ENCODE peak calls at places on chromosome 21, in seven cellular contexts. T is endothelial cell of umbilical vein, B is sigmoid colon, O is esophagus muscularis mucosa, L is HepG2, N is breast epithelium, Y is Panc1. D is an unnamed sample. For H3K4me1, the result is how much of the 10 kb centered on the place peaks cover.

GRCh38 chr21:46634966-46635323 is 529 bp upstream of the PRMT2 start:
- DNase-seq in T (peak), B (peak), O (peak), L (peak), N (peak), Y (no peak), D (no peak)

GRCh38 chr21:28745131-28746055 is 247.3 kb downstream of the LTN1 start:
- DNase-seq in T (peak), B (peak), O (no peak), L (peak), N (peak), Y (peak), D (no peak)

GRCh38 chr21:39885119-39885848 is 18.0 kb downstream of the PCP4 start:
- DNase-seq in T (no peak), B (peak), O (no peak), L (no peak), N (no peak), Y (no peak), D (no peak)

GRCh38 chr21:39951183-39952101 is 84.2 kb downstream of the PCP4 start:
- DNase-seq in T (no peak), B (no peak), O (no peak), L (no peak), N (no peak), Y (no peak), D (no peak)

GRCh38 chr21:28160378-28160777 is 832.3 kb downstream of the LTN1 start:
- DNase-seq in T (no peak), B (no peak), O (no peak), L (no peak), N (no peak), Y (no peak), D (no peak)

GRCh38 chr21:28767523-28767922 is 225.2 kb downstream of the LTN1 start:
- DNase-seq in T (no peak), B (no peak), O (no peak), L (no peak), N (no peak), Y (no peak), D (no peak)

GRCh38 chr21:22120616-22121266 is 1122.5 kb downstream of the NCAM2 start:
- DNase-seq in T (no peak), B (no peak), O (no peak), L (no peak), N (no peak), Y (no peak), D (no peak)

GRCh38 chr21:29360799-29361765 is 62.4 kb downstream of the BACH1 start:
- DNase-seq in T (no peak), B (no peak), O (no peak), L (no peak), N (no peak), Y (no peak), D (peak)

GRCh38 chr21:29496337-29496736 is 197.6 kb downstream of the BACH1 start:
- DNase-seq in T (no peak), B (no peak), O (no peak), L (no peak), N (no peak), Y (no peak), D (no peak)

GRCh38 chr21:25639167-25639921 is at the start of gene JAM2:
- DNase-seq in T (no peak), B (peak), O (no peak), L (no peak), N (peak), Y (no peak), D (no peak)

GRCh38 chr21:44085491-44086321 is 21.5 kb upstream of the PWP2 start:
- DNase-seq in T (peak), B (no peak), O (no peak), L (no peak), N (peak), Y (no peak), D (no peak)

GRCh38 chr21:29656504-29657227 is 283.1 kb downstream of the GRIK1 start:
- DNase-seq in T (peak), B (no peak), O (no peak), L (no peak), N (no peak), Y (peak), D (no peak)

GRCh38 chr21:37712204-37712934 is 203.9 kb downstream of the KCNJ6 start:
- DNase-seq in T (peak), B (no peak), O (no peak), L (peak), N (peak), Y (peak), D (no peak)

GRCh38 chr21:22885079-22885478 is 1886.9 kb downstream of the NCAM2 start:
- DNase-seq in T (no peak), B (no peak), O (no peak), L (no peak), N (no peak), Y (no peak), D (no peak)

GRCh38 chr21:36702622-36702968 is 3.7 kb downstream of the SIM2 start:
- DNase-seq in T (no peak), B (no peak), O (no peak), L (no peak), N (no peak), Y (no peak), D (no peak)

GRCh38 chr21:36065497-36066036 is 4.3 kb upstream of the CBR1 start:
- DNase-seq in T (peak), B (no peak), O (no peak), L (peak), N (no peak), Y (no peak), D (no peak)

GRCh38 chr21:43369124-43369523 is 57.8 kb downstream of the SIK1 start:
- DNase-seq in T (no peak), B (no peak), O (no peak), L (peak), N (no peak), Y (no peak), D (no peak)

GRCh38 chr21:18548249-18548648 is 144.7 kb upstream of the TMPRSS15 start:
- DNase-seq in T (no peak), B (no peak), O (no peak), L (no peak), N (no peak), Y (no peak), D (no peak)

GRCh38 chr21:37153935-37154350 is 80.9 kb downstream of the TTC3 start:
- DNase-seq in T (peak), B (peak), O (no peak), L (peak), N (no peak), Y (no peak), D (no peak)

GRCh38 chr21:38809170-38809878 is 3.6 kb downstream of the ETS2 start:
- DNase-seq in T (no peak), B (no peak), O (no peak), L (no peak), N (no peak), Y (no peak), D (no peak)
- H3K4me1 ChIP-seq in T (half or more), B (under half), O (half or more), L (half or more), N (under half), Y (under half), D (under half)

GRCh38 chr21:27134513-27134912 is 167.6 kb upstream of the ADAMTS5 start:
- DNase-seq in T (no peak), B (no peak), O (no peak), L (no peak), N (no peak), Y (no peak), D (no peak)
- TF ChIP-seq POLR2AphosphoS5 in T (no peak), B (no peak), O (no peak), L (no peak), N (no peak), Y (no peak), D (no peak)

GRCh38 chr21:42059721-42060120 is 11.4 kb upstream of the UMODL1 start:
- DNase-seq in T (no peak), B (no peak), O (no peak), L (no peak), N (no peak), Y (no peak), D (no peak)

GRCh38 chr21:42061195-42061865 is 9.8 kb upstream of the UMODL1 start:
- DNase-seq in T (no peak), B (peak), O (no peak), L (no peak), N (no peak), Y (no peak), D (no peak)

GRCh38 chr21:42059141-42059540 is 12.0 kb upstream of the UMODL1 start:
- DNase-seq in T (no peak), B (no peak), O (no peak), L (no peak), N (no peak), Y (no peak), D (no peak)

GRCh38 chr21:42058631-42059111 is 12.4 kb upstream of the UMODL1 start:
- DNase-seq in T (no peak), B (no peak), O (no peak), L (no peak), N (no peak), Y (no peak), D (no peak)

DNA sequence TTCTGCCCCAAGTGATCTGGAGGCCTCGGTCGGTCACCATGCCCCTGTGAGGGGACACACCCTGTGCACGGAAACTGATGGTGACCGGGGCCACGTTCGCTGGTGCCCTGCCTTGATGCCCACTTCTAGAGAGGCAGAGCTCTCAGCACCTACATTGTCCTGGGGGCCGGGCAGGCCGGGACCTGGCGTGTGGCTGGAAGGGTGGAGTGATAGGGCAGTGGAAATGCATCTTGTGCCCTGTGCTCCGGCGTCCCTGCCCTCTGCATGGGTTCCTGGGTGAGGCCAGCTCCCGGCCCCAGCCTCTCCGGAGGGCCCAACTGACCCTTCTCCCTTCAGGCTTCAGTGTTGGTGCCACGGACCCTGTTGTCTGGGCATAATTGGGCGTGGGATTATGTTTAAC is 11.0 kb upstream of the UMODL1 start:
- DNase-seq in T (no peak), B (no peak), O (no peak), L (no peak), N (no peak), Y (no peak), D (no peak)
- H3K4me1 ChIP-seq in T (under half), B (under half), O (under half), L (under half), N (under half), Y (under half), D (under half)

DNA sequence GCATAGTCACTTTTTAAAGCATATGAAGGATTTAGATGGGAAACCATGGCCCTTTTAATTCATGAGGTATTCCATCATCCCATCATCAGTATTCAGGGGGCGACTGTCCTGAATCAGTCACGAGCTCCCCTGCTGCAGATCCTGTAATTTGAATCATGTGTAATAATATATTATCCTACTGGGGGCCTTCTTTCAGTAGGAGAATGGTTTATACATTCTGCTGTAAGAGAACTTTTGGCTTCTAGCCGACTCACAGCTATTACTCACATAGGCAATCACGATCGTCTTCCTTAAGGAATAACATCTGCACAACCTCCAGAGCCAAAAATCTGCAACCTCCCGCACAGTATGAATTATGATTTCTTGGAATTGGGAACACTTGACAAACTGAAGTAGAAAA is 342.9 kb downstream of the USP25 start:
- DNase-seq in T (no peak), B (peak), O (no peak), L (no peak), N (no peak), Y (no peak), D (no peak)
- TF ChIP-seq POLR2AphosphoS5 in T (no peak), B (no peak), O (no peak), L (no peak), N (no peak), Y (no peak), D (no peak)

GRCh38 chr21:35032474-35033263 is 16.4 kb downstream of the RUNX1 start:
- DNase-seq in T (no peak), B (no peak), O (no peak), L (no peak), N (no peak), Y (no peak), D (no peak)
- H3K4me1 ChIP-seq in T (under half), B (under half), O (under half), L (under half), N (under half), Y (under half), D (under half)

GRCh38 chr21:45127937-45128336 is 53.6 kb downstream of the ADARB1 start:
- DNase-seq in T (no peak), B (no peak), O (no peak), L (no peak), N (no peak), Y (no peak), D (no peak)

GRCh38 chr21:45126983-45127382 is 52.6 kb downstream of the ADARB1 start:
- DNase-seq in T (no peak), B (no peak), O (no peak), L (no peak), N (no peak), Y (no peak), D (no peak)

GRCh38 chr21:45129231-45129923 is 55.0 kb downstream of the ADARB1 start:
- DNase-seq in T (peak), B (no peak), O (no peak), L (no peak), N (no peak), Y (no peak), D (no peak)

GRCh38 chr21:45130324-45130774 is 56.0 kb downstream of the ADARB1 start:
- DNase-seq in T (peak), B (peak), O (no peak), L (no peak), N (no peak), Y (no peak), D (no peak)

DNA sequence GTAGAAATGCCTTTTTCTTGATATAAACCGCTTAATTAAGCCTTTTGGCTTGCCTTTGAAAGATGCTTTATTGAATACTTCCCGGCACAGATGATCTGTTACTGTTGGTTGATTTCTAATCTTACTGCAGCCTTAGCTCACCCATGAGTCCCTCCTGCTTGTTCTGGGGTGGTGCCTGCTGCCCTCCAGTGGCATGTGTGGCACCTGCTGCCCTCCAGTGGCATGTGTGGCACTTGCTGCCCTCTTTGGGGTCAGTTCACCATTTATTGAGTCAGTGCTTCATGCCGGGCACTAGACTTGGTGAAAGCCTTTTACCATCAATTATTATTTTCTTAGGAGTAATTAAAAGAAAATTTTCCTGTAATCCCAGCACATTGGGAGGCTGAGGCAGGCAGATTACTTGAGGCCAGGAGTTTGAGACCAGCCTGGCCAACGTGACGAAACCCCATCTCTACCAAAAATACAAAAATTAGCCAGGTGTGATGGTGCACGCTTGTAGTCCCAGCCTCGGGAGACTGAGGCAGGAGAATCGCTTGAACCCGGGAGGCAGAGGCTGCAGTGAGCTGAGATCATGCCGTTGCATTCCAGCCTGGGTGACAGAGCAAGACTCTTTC is 54.3 kb downstream of the ADARB1 start:
- DNase-seq in T (peak), B (peak), O (no peak), L (peak), N (peak), Y (no peak), D (no peak)
- TF ChIP-seq POLR2AphosphoS5 in T (peak), B (peak), O (peak), L (no peak), N (no peak), Y (no peak), D (no peak)

D was measured in vagina.